ENCODE peak calls at places on chromosomes 6 and 20, in seven cellular contexts. One of them, this sample, is unnamed.

GRCh38 chr20:34123309-34123708 is 11.3 kb upstream of the EIF2S2 start:
- DNase-seq in T1000: no peak
- DNase-seq in NCI-H2171 treated with DMSO at 0.1 percent for 48 hours: no peak
- DNase-seq in heart left ventricle: no peak
- DNase-seq in CD8-positive, alpha-beta T cell: no peak
- DNase-seq in left cardiac atrium: no peak
- DNase-seq in HTR-8/SVneo: no peak
- DNase-seq in this sample: no peak

GRCh38 chr6:105196076-105196475 is 16.3 kb upstream of the POPDC3 start:
- DNase-seq in T1000: no peak
- DNase-seq in NCI-H2171 treated with DMSO at 0.1 percent for 48 hours: no peak
- DNase-seq in heart left ventricle: no peak
- DNase-seq in CD8-positive, alpha-beta T cell: no peak
- DNase-seq in left cardiac atrium: no peak
- DNase-seq in HTR-8/SVneo: no peak
- DNase-seq in this sample: no peak

GRCh38 chr20:3788685-3789155 is 2.2 kb upstream of the CENPB start:
- DNase-seq in T1000: peak
- DNase-seq in NCI-H2171 treated with DMSO at 0.1 percent for 48 hours: no peak
- DNase-seq in heart left ventricle: no peak
- DNase-seq in CD8-positive, alpha-beta T cell: no peak
- DNase-seq in left cardiac atrium: peak
- DNase-seq in HTR-8/SVneo: no peak
- DNase-seq in this sample: no peak

GRCh38 chr20:59455392-59456341 is 148.7 kb upstream of the PHACTR3 start:
- DNase-seq in T1000: no peak
- DNase-seq in NCI-H2171 treated with DMSO at 0.1 percent for 48 hours: peak
- DNase-seq in heart left ventricle: peak
- DNase-seq in CD8-positive, alpha-beta T cell: no peak
- DNase-seq in left cardiac atrium: peak
- DNase-seq in HTR-8/SVneo: peak
- DNase-seq in this sample: no peak

GRCh38 chr20:35297153-35297552 is 4.9 kb upstream of the FAM83C start:
- DNase-seq in T1000: no peak
- DNase-seq in NCI-H2171 treated with DMSO at 0.1 percent for 48 hours: no peak
- DNase-seq in heart left ventricle: no peak
- DNase-seq in CD8-positive, alpha-beta T cell: no peak
- DNase-seq in left cardiac atrium: no peak
- DNase-seq in HTR-8/SVneo: no peak
- DNase-seq in this sample: no peak

GRCh38 chr6:132734694-132735236 is 20.9 kb upstream of the VNN1 start:
- DNase-seq in T1000: no peak
- DNase-seq in NCI-H2171 treated with DMSO at 0.1 percent for 48 hours: peak
- DNase-seq in heart left ventricle: no peak
- DNase-seq in CD8-positive, alpha-beta T cell: no peak
- DNase-seq in left cardiac atrium: no peak
- DNase-seq in HTR-8/SVneo: peak
- DNase-seq in this sample: no peak

GRCh38 chr6:125904871-125905270 is 51.7 kb upstream of the HINT3 start:
- DNase-seq in T1000: peak
- DNase-seq in NCI-H2171 treated with DMSO at 0.1 percent for 48 hours: no peak
- DNase-seq in heart left ventricle: no peak
- DNase-seq in CD8-positive, alpha-beta T cell: peak
- DNase-seq in left cardiac atrium: no peak
- DNase-seq in HTR-8/SVneo: no peak
- DNase-seq in this sample: no peak

GRCh38 chr20:40304119-40304518 is 384.9 kb downstream of the MAFB start:
- DNase-seq in T1000: no peak
- DNase-seq in NCI-H2171 treated with DMSO at 0.1 percent for 48 hours: no peak
- DNase-seq in heart left ventricle: no peak
- DNase-seq in CD8-positive, alpha-beta T cell: no peak
- DNase-seq in left cardiac atrium: no peak
- DNase-seq in HTR-8/SVneo: no peak
- DNase-seq in this sample: no peak